ENCODE peak calls at places on chromosomes 12 and 14, in ten cellular contexts. J is right lobe of liver, Y is hepatic stellate cell, H is hypothalamus, S is heart right ventricle, Z is astrocyte, X is substantia nigra, I is RWPE1, M is iPS DF 6.9, A is tibial artery. L is an unnamed sample.

GRCh38 chr14:22471545-22472121 is 117.4 kb downstream of the DAD1 start:
- DNase-seq in J (peak), Y (peak), H (peak), S (no peak), Z (peak), X (peak), I (peak), M (peak), A (no peak), L (no peak)

GRCh38 chr12:12432373-12432772 is 75.5 kb downstream of the BORCS5 start:
- DNase-seq in J (no peak), Y (peak), H (no peak), S (no peak), Z (peak), X (no peak), I (no peak), M (no peak), A (no peak), L (no peak)

GRCh38 chr12:124684971-124685688 is 117.7 kb upstream of the NCOR2 start:
- DNase-seq in J (no peak), Y (peak), H (peak), S (no peak), Z (peak), X (no peak), I (peak), M (no peak), A (peak), L (no peak)

GRCh38 chr12:25017336-25017735 is 68.4 kb upstream of the BCAT1 start:
- DNase-seq in J (no peak), Y (no peak), H (no peak), S (no peak), Z (no peak), X (no peak), I (no peak), M (no peak), A (no peak), L (no peak)

GRCh38 chr12:54017845-54018607 is 9.2 kb downstream of the HOXC8 start:
- DNase-seq in J (no peak), Y (peak), H (peak), S (peak), Z (no peak), X (peak), I (peak), M (no peak), A (peak), L (peak)

GRCh38 chr12:130576286-130576933 is 139.7 kb downstream of the RIMBP2 start:
- DNase-seq in J (no peak), Y (no peak), H (no peak), S (no peak), Z (no peak), X (no peak), I (no peak), M (no peak), A (no peak), L (no peak)

GRCh38 chr14:65354715-65355114 is 57.8 kb upstream of the FUT8 start:
- DNase-seq in J (no peak), Y (no peak), H (no peak), S (no peak), Z (no peak), X (no peak), I (no peak), M (no peak), A (no peak), L (no peak)

GRCh38 chr12:18629916-18630315 is 107.9 kb downstream of the PLCZ1 start:
- DNase-seq in J (no peak), Y (no peak), H (no peak), S (no peak), Z (peak), X (no peak), I (no peak), M (no peak), A (no peak), L (no peak)

GRCh38 chr14:101503431-101504095 is 57.7 kb upstream of the DIO3 start:
- DNase-seq in J (peak), Y (no peak), H (no peak), S (no peak), Z (no peak), X (no peak), I (no peak), M (no peak), A (peak), L (no peak)

GRCh38 chr14:100438678-100439592 is 115.8 kb downstream of the SLC25A47 start:
- DNase-seq in J (peak), Y (peak), H (no peak), S (no peak), Z (peak), X (no peak), I (peak), M (no peak), A (no peak), L (no peak)

GRCh38 chr14:102508774-102509743 is 517 bp downstream of the ANKRD9 start:
- DNase-seq in J (peak), Y (peak), H (peak), S (peak), Z (no peak), X (no peak), I (no peak), M (no peak), A (peak), L (no peak)

GRCh38 chr12:95057431-95057830 is 16.0 kb downstream of the NR2C1 start:
- DNase-seq in J (no peak), Y (no peak), H (no peak), S (no peak), Z (peak), X (no peak), I (no peak), M (no peak), A (no peak), L (no peak)

GRCh38 chr12:54005531-54005852 is 3.3 kb upstream of the HOXC8 start:
- DNase-seq in J (no peak), Y (no peak), H (no peak), S (no peak), Z (no peak), X (no peak), I (no peak), M (no peak), A (no peak), L (no peak)

GRCh38 chr12:56247923-56248322 is 10.3 kb downstream of the ANKRD52 start:
- DNase-seq in J (no peak), Y (no peak), H (no peak), S (no peak), Z (no peak), X (no peak), I (no peak), M (no peak), A (no peak), L (no peak)

GRCh38 chr14:76904100-76904739 is 78.0 kb downstream of the LRRC74A start:
- DNase-seq in J (no peak), Y (peak), H (no peak), S (peak), Z (peak), X (no peak), I (no peak), M (no peak), A (peak), L (no peak)

GRCh38 chr12:34286934-34287333 is 264.6 kb downstream of the ALG10 start:
- DNase-seq in J (peak), Y (no peak), H (no peak), S (no peak), Z (no peak), X (no peak), I (no peak), M (no peak), A (no peak), L (no peak)

GRCh38 chr14:54652188-54652889 is 85.4 kb downstream of the SAMD4A start:
- DNase-seq in J (peak), Y (peak), H (peak), S (peak), Z (peak), X (no peak), I (peak), M (peak), A (peak), L (no peak)

GRCh38 chr12:5435161-5435560 is 3.3 kb downstream of the NTF3 start:
- DNase-seq in J (no peak), Y (no peak), H (no peak), S (no peak), Z (no peak), X (no peak), I (no peak), M (no peak), A (no peak), L (no peak)

GRCh38 chr14:73610692-73611091 is 1.6 kb upstream of the ACOT6 start:
- DNase-seq in J (peak), Y (no peak), H (peak), S (no peak), Z (no peak), X (no peak), I (no peak), M (no peak), A (no peak), L (no peak)

GRCh38 chr12:57781241-57781640 is 1.3 kb upstream of the TSFM start:
- DNase-seq in J (no peak), Y (no peak), H (no peak), S (no peak), Z (no peak), X (no peak), I (no peak), M (no peak), A (no peak), L (no peak)

GRCh38 chr12:121128908-121129704 is 3.6 kb upstream of the P2RX7 start:
- DNase-seq in J (peak), Y (peak), H (peak), S (peak), Z (no peak), X (peak), I (no peak), M (no peak), A (peak), L (peak)

GRCh38 chr12:55728185-55728931 is 451 bp downstream of the CD63 start:
- DNase-seq in J (peak), Y (no peak), H (peak), S (peak), Z (no peak), X (peak), I (peak), M (no peak), A (peak), L (no peak)

GRCh38 chr14:23568600-23569310 is 1.2 kb upstream of the AP1G2 start:
- DNase-seq in J (no peak), Y (no peak), H (no peak), S (no peak), Z (no peak), X (no peak), I (no peak), M (no peak), A (no peak), L (no peak)

GRCh38 chr14:94451091-94451751 is 1.4 kb downstream of the SERPINA11 start:
- DNase-seq in J (peak), Y (no peak), H (no peak), S (no peak), Z (no peak), X (no peak), I (no peak), M (no peak), A (no peak), L (no peak)

GRCh38 chr14:79103764-79104163 is 933.6 kb downstream of the NRXN3 start:
- DNase-seq in J (no peak), Y (no peak), H (no peak), S (no peak), Z (no peak), X (no peak), I (no peak), M (no peak), A (no peak), L (no peak)

GRCh38 chr14:92986254-92987147 is 63.6 kb downstream of the CHGA start:
- DNase-seq in J (peak), Y (peak), H (peak), S (peak), Z (peak), X (no peak), I (no peak), M (no peak), A (peak), L (no peak)

GRCh38 chr14:71049435-71050147 is 142.3 kb downstream of the PCNX1 start:
- DNase-seq in J (no peak), Y (no peak), H (no peak), S (no peak), Z (peak), X (no peak), I (peak), M (no peak), A (no peak), L (no peak)

L was measured in GM18507.